ENCODE peak calls at places on chromosome 10, in four cellular contexts. J, Y, I and C are unnamed samples.

GRCh38 chr10:102231357-102232318 is 5.5 kb downstream of the ELOVL3 start:
- DNase-seq in J (no peak), Y (peak; percentile 77), I (peak; percentile 56), C (no peak)

GRCh38 chr10:64394744-64395143 is 873.5 kb downstream of the REEP3 start:
- DNase-seq in J (no peak), Y (peak; percentile 22), I (no peak), C (no peak)

GRCh38 chr10:91493313-91493712 is 83.2 kb downstream of the HECTD2 start:
- DNase-seq in J (peak; percentile 20), Y (no peak), I (no peak), C (peak; percentile 14)

GRCh38 chr10:43372751-43373445 is 1.5 kb downstream of the FXYD4 start:
- DNase-seq in J (no peak), Y (no peak), I (no peak), C (no peak)

GRCh38 chr10:79427965-79428364 is 17.5 kb downstream of the ZCCHC24 start:
- DNase-seq in J (no peak), Y (no peak), I (no peak), C (no peak)

GRCh38 chr10:124872681-124873080 is 69.2 kb upstream of the ZRANB1 start:
- DNase-seq in J (no peak), Y (no peak), I (no peak), C (no peak)

GRCh38 chr10:86678999-86679792 is 10.9 kb downstream of the LDB3 start:
- DNase-seq in J (no peak), Y (no peak), I (no peak), C (no peak)

GRCh38 chr10:102492983-102493382 is 9.5 kb downstream of the ACTR1A start:
- DNase-seq in J (peak; percentile 11), Y (no peak), I (no peak), C (no peak)

GRCh38 chr10:44716470-44716869 is 194.7 kb upstream of the TMEM72 start:
- DNase-seq in J (no peak), Y (no peak), I (no peak), C (no peak)

GRCh38 chr10:108037061-108037460 is 872.6 kb upstream of the SORCS1 start:
- DNase-seq in J (no peak), Y (no peak), I (no peak), C (no peak)

GRCh38 chr10:59006511-59007306 is 169.7 kb upstream of the PHYHIPL start:
- DNase-seq in J (peak; percentile 47), Y (no peak), I (no peak), C (no peak)

GRCh38 chr10:77909755-77910375 is 16.7 kb downstream of the DLG5 start:
- DNase-seq in J (no peak), Y (peak; percentile 80), I (no peak), C (peak; percentile 30)

GRCh38 chr10:113326160-113327111 is 226.4 kb upstream of the HABP2 start:
- DNase-seq in J (no peak), Y (no peak), I (no peak), C (no peak)

GRCh38 chr10:101902032-101902799 is 58.6 kb upstream of the KCNIP2 start:
- DNase-seq in J (no peak), Y (no peak), I (no peak), C (no peak)

GRCh38 chr10:27258838-27259532 is 18.4 kb upstream of the ACBD5 start:
- DNase-seq in J (no peak), Y (no peak), I (no peak), C (no peak)

GRCh38 chr10:110812583-110812982 is 59.1 kb upstream of the PDCD4 start:
- DNase-seq in J (no peak), Y (no peak), I (no peak), C (no peak)

GRCh38 chr10:60521974-60522405 is 132.3 kb upstream of the ANK3 start:
- DNase-seq in J (peak; percentile 18), Y (no peak), I (no peak), C (no peak)

GRCh38 chr10:123301077-123301875 is 147.1 kb downstream of the BUB3 start:
- DNase-seq in J (no peak), Y (no peak), I (peak; percentile 17), C (peak; percentile 89)

GRCh38 chr10:17737021-17737965 is 14.7 kb upstream of the TMEM236 start:
- DNase-seq in J (no peak), Y (peak; percentile 37), I (peak; percentile 43), C (no peak)

GRCh38 chr10:126734015-126734414 is 63.5 kb upstream of the C10orf90 start:
- DNase-seq in J (no peak), Y (no peak), I (no peak), C (peak; percentile 47)

GRCh38 chr10:59657724-59658123 is 51.9 kb downstream of the SLC16A9 start:
- DNase-seq in J (no peak), Y (peak; percentile 28), I (no peak), C (no peak)

GRCh38 chr10:3782456-3783312 is 2.3 kb downstream of the KLF6 start:
- DNase-seq in J (peak; percentile 91), Y (peak; percentile 65), I (peak; percentile 59), C (peak; percentile 76)

GRCh38 chr10:77989081-77989724 is 40.1 kb downstream of the POLR3A start:
- DNase-seq in J (no peak), Y (no peak), I (peak; percentile 65), C (no peak)

GRCh38 chr10:59606551-59606961 is 103.1 kb downstream of the SLC16A9 start:
- DNase-seq in J (no peak), Y (no peak), I (no peak), C (peak; percentile 88)

GRCh38 chr10:107409517-107409916 is 245.0 kb upstream of the SORCS1 start:
- DNase-seq in J (no peak), Y (peak; percentile 9), I (no peak), C (peak; percentile 17)

GRCh38 chr10:70622981-70623844 is 20.7 kb upstream of the PRF1 start:
- DNase-seq in J (no peak), Y (no peak), I (no peak), C (no peak)

GRCh38 chr10:30027057-30028005 is 32.1 kb downstream of the JCAD start:
- DNase-seq in J (no peak), Y (peak; percentile 43), I (peak; percentile 38), C (no peak)

GRCh38 chr10:124903119-124903518 is 38.8 kb upstream of the ZRANB1 start:
- DNase-seq in J (no peak), Y (no peak), I (no peak), C (no peak)

GRCh38 chr10:101063162-101063525 is 1.4 kb downstream of the KAZALD1 start:
- DNase-seq in J (no peak), Y (no peak), I (no peak), C (no peak)

GRCh38 chr10:132627736-132628512 is 90.3 kb downstream of the INPP5A start:
- DNase-seq in J (no peak), Y (no peak), I (peak; percentile 52), C (no peak)

GRCh38 chr10:89219512-89220218 is 12.5 kb upstream of the CH25H start:
- DNase-seq in J (no peak), Y (no peak), I (no peak), C (no peak)

GRCh38 chr10:104648421-104648820 is 7.3 kb downstream of the SORCS3 start:
- DNase-seq in J (no peak), Y (no peak), I (no peak), C (no peak)

GRCh38 chr10:104650072-104650471 is 9.0 kb downstream of the SORCS3 start:
- DNase-seq in J (no peak), Y (no peak), I (no peak), C (no peak)
- TF ChIP-seq CTCF in J (no peak), Y (no peak), I (peak; percentile 63), C (peak; percentile 62)

DNA sequence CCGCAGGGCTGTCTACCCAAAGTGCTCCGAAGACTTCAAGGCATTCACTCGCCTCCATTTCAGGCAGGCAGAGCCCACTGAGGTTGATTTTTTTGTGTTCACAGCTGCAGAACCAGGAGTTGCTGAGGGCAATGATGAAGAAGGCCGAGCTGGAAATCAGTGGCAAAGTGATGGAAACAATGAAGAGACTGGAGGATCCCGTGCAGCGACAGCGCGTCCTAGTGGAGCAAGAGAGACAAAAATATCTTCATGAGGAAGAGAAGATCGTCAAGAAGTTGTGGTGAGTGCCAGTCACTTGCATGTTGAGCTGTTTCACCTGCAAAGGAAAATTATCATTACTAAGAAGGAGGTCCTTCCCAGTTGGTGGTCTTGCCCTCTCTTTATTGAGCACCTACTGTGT is 210.5 kb downstream of the ARHGAP21 start:
- DNase-seq in J (no peak), Y (peak; percentile 47), I (no peak), C (no peak)
- TF ChIP-seq CTCF in J (peak; percentile 50), Y (peak; percentile 43), I (peak; percentile 31), C (peak; percentile 42)

DNA sequence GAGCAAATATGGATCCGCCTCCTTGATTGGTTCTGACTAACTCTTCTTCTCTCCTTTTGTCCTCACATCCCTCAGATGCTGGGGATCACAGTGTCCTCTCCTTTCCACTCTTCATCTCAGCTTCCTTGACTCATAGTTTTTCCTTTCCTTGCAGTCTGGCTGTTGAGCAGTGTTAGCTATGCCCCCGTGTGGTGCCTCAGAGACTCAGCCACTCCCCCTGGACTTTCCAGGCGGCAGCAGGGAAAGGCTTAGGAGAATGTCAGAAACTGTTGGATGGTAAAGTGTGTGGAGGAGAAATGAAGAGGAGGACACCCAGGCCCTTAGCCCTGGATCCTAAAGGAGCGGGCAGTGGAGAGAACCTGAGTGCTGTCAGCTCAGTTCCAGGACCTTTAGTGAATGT is 267.5 kb downstream of the CELF2 start:
- DNase-seq in J (no peak), Y (peak; percentile 24), I (no peak), C (no peak)
- TF ChIP-seq CTCF in J (no peak), Y (no peak), I (peak; percentile 17), C (peak; percentile 50)

DNA sequence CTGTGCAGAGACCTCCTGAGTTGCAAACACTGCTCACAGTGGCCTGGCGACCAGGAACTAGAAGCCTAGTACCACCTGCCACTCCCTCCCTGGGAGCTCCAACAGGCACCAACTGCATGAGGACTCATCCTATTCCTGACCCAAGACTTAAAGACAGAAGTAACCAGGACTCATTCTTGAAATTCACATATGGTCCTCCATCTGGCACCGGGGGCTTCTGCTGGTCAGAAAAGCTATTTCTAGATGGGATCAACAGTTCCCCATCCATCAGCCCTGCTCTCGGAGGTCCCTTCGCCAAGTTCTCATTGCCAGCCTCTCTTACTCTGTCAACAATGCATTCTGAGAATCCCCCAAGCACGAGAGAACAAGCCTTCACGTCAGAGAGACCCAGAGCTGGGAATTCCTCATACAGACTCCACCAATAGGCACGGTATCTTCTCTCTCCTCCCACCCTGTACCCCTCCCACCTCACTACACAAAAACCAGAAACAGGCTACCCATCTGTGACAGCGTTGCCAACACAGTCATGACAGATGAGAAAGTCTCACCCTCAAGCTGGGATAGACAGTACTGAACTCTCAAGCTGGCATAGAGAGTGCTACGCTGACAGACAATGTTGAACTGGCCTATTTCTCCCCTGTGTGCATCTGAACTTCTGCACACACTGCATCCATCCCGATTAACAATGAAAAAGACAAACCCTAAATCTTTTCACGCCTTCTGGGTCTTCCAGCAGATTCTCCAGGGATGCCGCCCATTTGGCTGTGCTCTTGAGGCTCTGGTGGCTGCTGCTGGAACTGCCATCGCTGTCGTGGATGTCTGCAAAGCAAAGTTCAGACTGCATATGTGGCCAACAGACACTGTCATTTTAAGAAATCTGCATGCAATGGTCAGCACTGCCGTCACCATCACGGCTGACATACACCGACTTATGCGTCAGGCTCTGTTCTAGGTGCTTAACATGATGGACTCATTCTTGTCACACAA is 15.6 kb downstream of the RGS10 start:
- DNase-seq in J (no peak), Y (peak; percentile 18), I (no peak), C (no peak)
- TF ChIP-seq CTCF in J (no peak), Y (peak; percentile 41), I (peak; percentile 23), C (peak; percentile 24)